ENCODE peak calls at places on chromosome 2, in seven cellular contexts. I, X, D, C, R, N and O are unnamed samples.

GRCh38 chr2:173086518-173087213 is 11.0 kb downstream of the MAP3K20 start:
- DNase-seq in X (peak), D (no peak), N (no peak), I (peak), R (peak), C (no peak), O (no peak)

GRCh38 chr2:144414324-144414845 is 105.5 kb downstream of the ZEB2 start:
- DNase-seq in C (no peak), X (peak), R (peak), N (peak), I (peak), D (no peak), O (peak)

GRCh38 chr2:161415041-161415440 is 1.1 kb upstream of the TBR1 start:
- DNase-seq in I (no peak), D (peak), X (no peak), R (no peak), C (no peak), N (no peak), O (no peak)

GRCh38 chr2:20514596-20515269 is 67.9 kb downstream of the RHOB start:
- DNase-seq in I (peak), R (peak), C (no peak), X (peak), N (no peak), D (peak), O (peak)

GRCh38 chr2:18244840-18245239 is 315.6 kb downstream of the RDH14 start:
- DNase-seq in X (no peak), D (peak), C (no peak), I (no peak), N (no peak), R (no peak), O (no peak)

GRCh38 chr2:118123561-118124232 is 35.4 kb downstream of the INSIG2 start:
- DNase-seq in C (no peak), D (no peak), R (peak), N (no peak), X (peak), I (peak), O (peak)

GRCh38 chr2:28292491-28292890 is 100.2 kb upstream of the FOSL2 start:
- DNase-seq in X (peak), D (no peak), N (no peak), C (peak), R (peak), I (no peak), O (peak)

GRCh38 chr2:211469660-211470059 is 913.3 kb downstream of the CPS1 start:
- DNase-seq in R (no peak), I (no peak), X (no peak), C (no peak), D (peak), N (no peak), O (no peak)

GRCh38 chr2:156565066-156565710 is 129.0 kb downstream of the GPD2 start:
- DNase-seq in C (no peak), D (peak), I (no peak), R (peak), X (peak), N (no peak), O (peak)

GRCh38 chr2:239167766-239168444 is 232.9 kb downstream of the HDAC4 start:
- DNase-seq in N (peak), X (no peak), R (no peak), I (no peak), C (peak), D (no peak), O (no peak)

GRCh38 chr2:31269087-31269486 is 35.1 kb downstream of the EHD3 start:
- DNase-seq in D (no peak), R (peak), X (peak), I (no peak), C (no peak), N (no peak), O (peak)

GRCh38 chr2:31270136-31270535 is 36.2 kb downstream of the EHD3 start:
- DNase-seq in N (no peak), X (peak), I (peak), D (peak), C (no peak), R (peak), O (peak)

GRCh38 chr2:31267437-31268120 is 33.6 kb downstream of the EHD3 start:
- DNase-seq in R (no peak), D (no peak), N (no peak), I (no peak), C (no peak), X (no peak), O (no peak)

GRCh38 chr2:31266804-31267203 is 32.9 kb downstream of the EHD3 start:
- DNase-seq in D (no peak), R (no peak), X (no peak), N (no peak), I (no peak), C (no peak), O (no peak)

GRCh38 chr2:31268344-31268743 is 34.4 kb downstream of the EHD3 start:
- DNase-seq in D (peak), I (no peak), X (no peak), C (no peak), N (no peak), R (no peak), O (no peak)
- TF ChIP-seq CTCF in D (peak), I (no peak), X (no peak), C (no peak), N (no peak), R (no peak), O (peak)

GRCh38 chr2:185608799-185609198 is 129.8 kb upstream of the FSIP2 start:
- DNase-seq in N (no peak), D (no peak), R (no peak), X (no peak), I (peak), C (no peak), O (no peak)
- TF ChIP-seq CTCF in N (no peak), D (no peak), R (peak), X (no peak), I (peak), C (peak), O (no peak)

GRCh38 chr2:62014102-62014501 is 108.6 kb downstream of the COMMD1 start:
- DNase-seq in X (peak), R (peak), D (peak), N (no peak), C (no peak), I (no peak), O (peak)
- TF ChIP-seq CTCF in X (peak), R (peak), D (peak), N (no peak), C (peak), I (peak), O (no peak)

GRCh38 chr2:168944065-168944464 is 43.0 kb downstream of the G6PC2 start:
- DNase-seq in I (no peak), N (no peak), R (no peak), C (no peak), D (peak), X (no peak), O (no peak)
- TF ChIP-seq CTCF in I (no peak), N (no peak), R (no peak), C (no peak), D (peak), X (no peak), O (no peak)

DNA sequence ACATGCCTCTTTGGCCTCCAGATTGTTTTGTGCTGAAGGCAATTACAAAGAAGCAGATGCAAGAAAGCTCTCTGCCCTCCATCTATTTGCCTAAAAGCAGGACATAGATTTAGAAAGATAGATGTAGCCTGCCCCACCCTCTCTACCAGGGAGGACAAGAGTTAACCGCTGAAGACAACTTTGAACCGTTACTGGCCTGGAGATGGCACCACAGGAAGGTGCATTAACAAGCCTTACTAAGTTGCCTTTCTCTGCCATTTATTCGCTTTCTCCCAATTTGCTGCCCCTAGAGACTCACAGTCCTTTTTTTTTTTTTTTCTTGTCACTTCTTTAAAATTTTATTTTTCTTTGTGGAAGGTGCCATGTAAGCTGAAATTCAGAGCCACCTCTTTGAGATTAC is 28.8 kb upstream of the RMDN2 start:
- DNase-seq in I (no peak), N (no peak), C (no peak), D (peak), X (peak), R (no peak), O (no peak)
- TF ChIP-seq CTCF in I (peak), N (no peak), C (peak), D (peak), X (no peak), R (peak), O (no peak)

DNA sequence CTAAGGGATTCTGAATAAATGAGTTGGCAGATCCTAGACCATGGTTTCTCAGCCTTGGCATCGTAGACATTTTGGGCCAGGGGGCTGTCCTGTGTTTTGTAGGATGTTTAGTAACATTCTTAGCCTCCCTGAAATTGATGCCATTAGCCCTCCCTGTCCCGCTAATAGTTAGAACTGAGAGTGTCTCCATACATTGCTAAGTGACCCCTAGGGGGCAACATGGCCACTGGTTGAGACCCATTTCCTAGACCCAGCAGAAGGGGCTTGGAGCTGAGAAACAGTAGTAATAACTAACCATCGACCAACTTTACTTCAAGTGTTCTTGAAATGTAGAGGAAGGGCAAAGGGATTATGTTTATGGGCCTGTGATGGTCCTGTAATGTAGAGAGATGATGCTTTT is 40.8 kb downstream of the KCMF1 start:
- DNase-seq in R (no peak), X (no peak), N (no peak), C (no peak), I (no peak), D (peak), O (no peak)
- TF ChIP-seq CTCF in R (no peak), X (no peak), N (no peak), C (no peak), I (no peak), D (peak), O (peak)

GRCh38 chr2:170530284-170530745 is 184.8 kb upstream of the SP5 start:
- DNase-seq in C (peak), X (no peak), N (peak), D (peak), R (peak), I (no peak), O (no peak)
- TF ChIP-seq CTCF in C (peak), X (no peak), N (no peak), D (no peak), R (no peak), I (no peak), O (no peak)

DNA sequence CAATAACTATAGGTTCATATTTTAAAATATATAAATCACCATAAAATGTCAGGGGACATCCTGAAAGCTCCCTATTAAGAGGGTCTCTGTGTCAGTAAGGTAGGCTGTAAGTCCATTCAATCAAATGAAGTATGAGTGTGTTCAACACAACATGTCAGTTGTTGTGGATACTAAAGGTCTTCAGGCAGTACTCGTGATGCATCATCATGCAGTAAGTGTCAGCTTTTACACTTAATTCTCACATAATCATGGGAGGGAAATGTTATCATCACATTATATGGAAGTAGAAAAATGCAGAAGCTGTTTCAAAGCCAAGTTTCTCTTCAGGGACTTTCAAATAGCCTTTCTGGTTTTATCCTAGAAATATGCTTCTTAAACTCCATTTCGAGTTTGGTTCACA is 477.2 kb upstream of the ID2 start:
- DNase-seq in X (no peak), I (no peak), C (no peak), R (no peak), N (no peak), D (no peak), O (no peak)
- TF ChIP-seq CTCF in X (no peak), I (no peak), C (no peak), R (no peak), N (no peak), D (no peak), O (no peak)

DNA sequence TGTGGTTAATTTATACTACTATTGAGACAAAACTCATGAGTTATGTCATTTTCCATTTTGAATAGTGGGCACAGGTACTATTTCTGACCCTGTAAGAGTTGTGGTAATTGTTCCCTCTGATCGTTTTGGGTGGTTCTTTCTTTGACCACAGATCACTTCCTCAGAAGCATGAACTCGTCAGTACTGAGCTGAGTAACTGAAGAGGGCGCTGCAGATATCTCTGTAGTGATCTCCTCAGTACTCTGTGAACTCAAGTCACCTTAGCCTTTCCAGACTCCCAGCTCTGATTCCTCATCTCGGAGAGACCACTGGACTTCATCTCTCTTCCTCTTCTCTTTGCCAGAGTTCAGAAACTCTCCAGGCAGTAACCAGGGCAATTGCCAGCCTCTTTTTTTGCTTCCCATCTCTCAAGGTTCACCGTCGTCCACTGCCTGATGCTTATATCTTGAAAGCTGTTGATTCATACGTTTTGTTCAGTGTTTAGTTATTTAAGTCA is 9.4 kb upstream of the IL1RL1 start:
- DNase-seq in C (no peak), X (no peak), N (no peak), D (peak), I (peak), R (peak), O (no peak)
- TF ChIP-seq CTCF in C (no peak), X (no peak), N (no peak), D (peak), I (peak), R (peak), O (peak)